ENCODE peak calls at places on chromosomes 3 and 15, in five cellular contexts. N, S, O, D and X are unnamed samples.

GRCh38 chr3:55880357-55880756 is 393.3 kb upstream of the WNT5A start:
- DNase-seq in S (no peak), D (no peak), N (no peak), O (no peak), X (no peak)

GRCh38 chr3:171788546-171789351 is 21.5 kb downstream of the PLD1 start:
- DNase-seq in S (no peak), O (no peak), N (no peak), D (no peak), X (no peak)

GRCh38 chr3:190252080-190252479 is 70.2 kb downstream of the CLDN1 start:
- DNase-seq in S (no peak), N (no peak), D (no peak), O (no peak), X (no peak)

GRCh38 chr3:53819163-53819868 is 26.9 kb downstream of the CHDH start:
- DNase-seq in N (no peak), D (no peak), O (no peak), S (no peak), X (no peak)

GRCh38 chr15:40770147-40770721 is 454 bp downstream of the C15orf62 start:
- DNase-seq in S (no peak), N (peak), O (no peak), D (no peak), X (no peak)

GRCh38 chr15:72197460-72198409 is at the start of gene GRAMD2A:
- DNase-seq in N (no peak), S (no peak), O (no peak), D (no peak), X (no peak)

GRCh38 chr3:21274000-21274671 is 476.9 kb downstream of the ZNF385D start:
- DNase-seq in O (no peak), S (no peak), N (no peak), D (no peak), X (no peak)

GRCh38 chr15:80179025-80179759 is 26.4 kb downstream of the FAH start:
- DNase-seq in N (no peak), D (no peak), S (no peak), O (no peak), X (no peak)

GRCh38 chr3:113575191-113575590 is 42.8 kb downstream of the SIDT1 start:
- DNase-seq in D (peak), S (no peak), O (no peak), N (peak), X (no peak)

GRCh38 chr3:21294768-21295167 is 456.2 kb downstream of the ZNF385D start:
- DNase-seq in O (no peak), S (no peak), N (no peak), D (no peak), X (no peak)

GRCh38 chr15:100861511-100861991 is 18.1 kb upstream of the ALDH1A3 start:
- DNase-seq in S (no peak), O (peak), N (no peak), D (no peak), X (peak)

GRCh38 chr3:188003188-188004171 is 150.5 kb upstream of the LPP start:
- DNase-seq in D (peak), O (no peak), N (peak), S (no peak), X (no peak)

GRCh38 chr3:103919327-103919726 is 1447.4 kb upstream of the ALCAM start:
- DNase-seq in N (no peak), S (no peak), O (no peak), D (no peak), X (no peak)

GRCh38 chr3:52703356-52703755 is 2.2 kb downstream of the GLT8D1 start:
- DNase-seq in S (no peak), N (no peak), O (no peak), D (no peak), X (no peak)

GRCh38 chr3:58661836-58662235 is 4.7 kb downstream of the FAM3D start:
- DNase-seq in N (no peak), S (no peak), D (no peak), O (no peak), X (no peak)

GRCh38 chr3:195802261-195802701 is 9.4 kb downstream of the MUC4 start:
- DNase-seq in S (no peak), O (no peak), D (no peak), N (no peak), X (peak)

GRCh38 chr3:8518138-8518537 is 16.5 kb downstream of the LMCD1 start:
- DNase-seq in S (no peak), N (no peak), O (no peak), D (no peak), X (no peak)

GRCh38 chr15:97692317-97693015 is 268.0 kb upstream of the ARRDC4 start:
- DNase-seq in N (no peak), O (peak), D (no peak), S (no peak), X (no peak)

GRCh38 chr3:29338377-29338776 is 57.5 kb downstream of the RBMS3 start:
- DNase-seq in O (no peak), N (no peak), S (no peak), D (no peak), X (no peak)

GRCh38 chr3:117921908-117922456 is 1112.7 kb downstream of the IGSF11 start:
- DNase-seq in O (no peak), S (no peak), D (no peak), N (peak), X (no peak)

GRCh38 chr3:98730338-98730737 is 32.8 kb upstream of the ST3GAL6 start:
- DNase-seq in D (no peak), O (no peak), S (no peak), N (no peak), X (peak)

GRCh38 chr3:58358808-58359207 is 26.1 kb downstream of the PXK start:
- DNase-seq in S (no peak), O (no peak), N (no peak), D (no peak), X (no peak)

GRCh38 chr15:91426412-91426811 is 326.4 kb downstream of the SV2B start:
- DNase-seq in S (no peak), O (no peak), N (no peak), D (no peak), X (no peak)

GRCh38 chr15:35827156-35827555 is 281.2 kb upstream of the DPH6 start:
- DNase-seq in D (no peak), S (no peak), N (no peak), O (no peak), X (no peak)

GRCh38 chr3:34011171-34012101 is 213.0 kb downstream of the PDCD6IP start:
- DNase-seq in O (no peak), D (no peak), S (no peak), N (no peak), X (no peak)